ENCODE peak calls at places on chromosomes 12 and 14, in ten cellular contexts. One of them, this sample, is unnamed.

GRCh38 chr14:77654001-77654431 is 37.6 kb upstream of the SPTLC2 start:
- DNase-seq in EL: no peak
- DNase-seq in SK-N-SH: no peak
- DNase-seq in GM13977: no peak
- DNase-seq in fibroblast of lung: no peak
- DNase-seq in NCI-H1417: peak; percentile 96
- DNase-seq in pulmonary artery endothelial cell: no peak
- DNase-seq in mesothelial cell of epicardium: no peak
- DNase-seq in stimulated activated CD4-positive, alpha-beta T cell treated with anti-CD3 and anti-CD28 coated beads, TNF-alpha, amount 100 ng/mL, for 1 hour: no peak
- DNase-seq in kidney tubule cell: no peak
- DNase-seq in this sample: no peak

GRCh38 chr12:71694099-71694820 is 8.4 kb downstream of the TMEM19 start:
- DNase-seq in EL: no peak
- DNase-seq in SK-N-SH: no peak
- DNase-seq in GM13977: peak; percentile 54
- DNase-seq in fibroblast of lung: no peak
- DNase-seq in NCI-H1417: no peak
- DNase-seq in pulmonary artery endothelial cell: no peak
- DNase-seq in mesothelial cell of epicardium: no peak
- DNase-seq in stimulated activated CD4-positive, alpha-beta T cell treated with anti-CD3 and anti-CD28 coated beads, TNF-alpha, amount 100 ng/mL, for 1 hour: no peak
- DNase-seq in kidney tubule cell: no peak
- DNase-seq in this sample: no peak

GRCh38 chr14:99862111-99862510 is 68.9 kb downstream of the EML1 start:
- DNase-seq in EL: peak; percentile 75
- DNase-seq in SK-N-SH: no peak
- DNase-seq in GM13977: no peak
- DNase-seq in fibroblast of lung: no peak
- DNase-seq in NCI-H1417: no peak
- DNase-seq in pulmonary artery endothelial cell: no peak
- DNase-seq in mesothelial cell of epicardium: no peak
- DNase-seq in stimulated activated CD4-positive, alpha-beta T cell treated with anti-CD3 and anti-CD28 coated beads, TNF-alpha, amount 100 ng/mL, for 1 hour: no peak
- DNase-seq in kidney tubule cell: no peak
- DNase-seq in this sample: no peak

GRCh38 chr12:56127888-56128668 is at the start of gene ESYT1:
- DNase-seq in EL: peak; percentile 100
- DNase-seq in SK-N-SH: peak; percentile 94
- DNase-seq in GM13977: peak; percentile 98
- DNase-seq in fibroblast of lung: peak; percentile 100
- DNase-seq in NCI-H1417: peak; percentile 99
- DNase-seq in pulmonary artery endothelial cell: peak; percentile 99
- DNase-seq in mesothelial cell of epicardium: peak; percentile 94
- DNase-seq in stimulated activated CD4-positive, alpha-beta T cell treated with anti-CD3 and anti-CD28 coated beads, TNF-alpha, amount 100 ng/mL, for 1 hour: peak; percentile 81
- DNase-seq in kidney tubule cell: peak; percentile 100
- DNase-seq in this sample: peak; percentile 96

GRCh38 chr14:51394391-51394790 is 154.3 kb downstream of the TMX1 start:
- DNase-seq in EL: peak; percentile 42
- DNase-seq in SK-N-SH: no peak
- DNase-seq in GM13977: no peak
- DNase-seq in fibroblast of lung: peak; percentile 34
- DNase-seq in NCI-H1417: no peak
- DNase-seq in pulmonary artery endothelial cell: no peak
- DNase-seq in mesothelial cell of epicardium: no peak
- DNase-seq in stimulated activated CD4-positive, alpha-beta T cell treated with anti-CD3 and anti-CD28 coated beads, TNF-alpha, amount 100 ng/mL, for 1 hour: no peak
- DNase-seq in kidney tubule cell: no peak
- DNase-seq in this sample: no peak

GRCh38 chr12:45518516-45519235 is 210.8 kb upstream of the ARID2 start:
- DNase-seq in EL: peak; percentile 13
- DNase-seq in SK-N-SH: peak; percentile 56
- DNase-seq in GM13977: no peak
- DNase-seq in fibroblast of lung: no peak
- DNase-seq in NCI-H1417: no peak
- DNase-seq in pulmonary artery endothelial cell: no peak
- DNase-seq in mesothelial cell of epicardium: no peak
- DNase-seq in stimulated activated CD4-positive, alpha-beta T cell treated with anti-CD3 and anti-CD28 coated beads, TNF-alpha, amount 100 ng/mL, for 1 hour: peak; percentile 3
- DNase-seq in kidney tubule cell: peak; percentile 57
- DNase-seq in this sample: no peak

GRCh38 chr12:124170756-124171155 is 124.1 kb upstream of the RFLNA start:
- DNase-seq in EL: peak; percentile 12
- DNase-seq in SK-N-SH: no peak
- DNase-seq in GM13977: no peak
- DNase-seq in fibroblast of lung: no peak
- DNase-seq in NCI-H1417: no peak
- DNase-seq in pulmonary artery endothelial cell: no peak
- DNase-seq in mesothelial cell of epicardium: no peak
- DNase-seq in stimulated activated CD4-positive, alpha-beta T cell treated with anti-CD3 and anti-CD28 coated beads, TNF-alpha, amount 100 ng/mL, for 1 hour: no peak
- DNase-seq in kidney tubule cell: peak; percentile 22
- DNase-seq in this sample: no peak

GRCh38 chr12:104704224-104704623 is 247.5 kb downstream of the CHST11 start:
- DNase-seq in EL: no peak
- DNase-seq in SK-N-SH: no peak
- DNase-seq in GM13977: no peak
- DNase-seq in fibroblast of lung: no peak
- DNase-seq in NCI-H1417: no peak
- DNase-seq in pulmonary artery endothelial cell: no peak
- DNase-seq in mesothelial cell of epicardium: no peak
- DNase-seq in stimulated activated CD4-positive, alpha-beta T cell treated with anti-CD3 and anti-CD28 coated beads, TNF-alpha, amount 100 ng/mL, for 1 hour: no peak
- DNase-seq in kidney tubule cell: no peak
- DNase-seq in this sample: no peak

GRCh38 chr14:89899917-89900680 is 54.4 kb downstream of the EFCAB11 start:
- DNase-seq in EL: peak; percentile 41
- DNase-seq in SK-N-SH: peak; percentile 43
- DNase-seq in GM13977: peak; percentile 36
- DNase-seq in fibroblast of lung: peak; percentile 54
- DNase-seq in NCI-H1417: peak; percentile 12
- DNase-seq in pulmonary artery endothelial cell: no peak
- DNase-seq in mesothelial cell of epicardium: no peak
- DNase-seq in stimulated activated CD4-positive, alpha-beta T cell treated with anti-CD3 and anti-CD28 coated beads, TNF-alpha, amount 100 ng/mL, for 1 hour: no peak
- DNase-seq in kidney tubule cell: peak; percentile 24
- DNase-seq in this sample: no peak

GRCh38 chr12:33581613-33582122 is 142.0 kb upstream of the SYT10 start:
- DNase-seq in EL: no peak
- DNase-seq in SK-N-SH: no peak
- DNase-seq in GM13977: no peak
- DNase-seq in fibroblast of lung: no peak
- DNase-seq in NCI-H1417: no peak
- DNase-seq in pulmonary artery endothelial cell: no peak
- DNase-seq in mesothelial cell of epicardium: no peak
- DNase-seq in stimulated activated CD4-positive, alpha-beta T cell treated with anti-CD3 and anti-CD28 coated beads, TNF-alpha, amount 100 ng/mL, for 1 hour: no peak
- DNase-seq in kidney tubule cell: no peak
- DNase-seq in this sample: no peak

GRCh38 chr14:89445252-89445973 is 28.4 kb upstream of the FOXN3 start:
- DNase-seq in EL: peak; percentile 52
- DNase-seq in SK-N-SH: no peak
- DNase-seq in GM13977: no peak
- DNase-seq in fibroblast of lung: no peak
- DNase-seq in NCI-H1417: no peak
- DNase-seq in pulmonary artery endothelial cell: no peak
- DNase-seq in mesothelial cell of epicardium: no peak
- DNase-seq in stimulated activated CD4-positive, alpha-beta T cell treated with anti-CD3 and anti-CD28 coated beads, TNF-alpha, amount 100 ng/mL, for 1 hour: no peak
- DNase-seq in kidney tubule cell: peak; percentile 16
- DNase-seq in this sample: no peak

GRCh38 chr12:110012137-110012536 is 12.9 kb downstream of the ANKRD13A start:
- DNase-seq in EL: no peak
- DNase-seq in SK-N-SH: no peak
- DNase-seq in GM13977: peak; percentile 41
- DNase-seq in fibroblast of lung: peak; percentile 35
- DNase-seq in NCI-H1417: no peak
- DNase-seq in pulmonary artery endothelial cell: no peak
- DNase-seq in mesothelial cell of epicardium: no peak
- DNase-seq in stimulated activated CD4-positive, alpha-beta T cell treated with anti-CD3 and anti-CD28 coated beads, TNF-alpha, amount 100 ng/mL, for 1 hour: no peak
- DNase-seq in kidney tubule cell: peak; percentile 85
- DNase-seq in this sample: no peak

GRCh38 chr14:91419451-91419850 is 1.8 kb upstream of the CCDC88C start:
- DNase-seq in EL: no peak
- DNase-seq in SK-N-SH: no peak
- DNase-seq in GM13977: no peak
- DNase-seq in fibroblast of lung: no peak
- DNase-seq in NCI-H1417: no peak
- DNase-seq in pulmonary artery endothelial cell: no peak
- DNase-seq in mesothelial cell of epicardium: no peak
- DNase-seq in stimulated activated CD4-positive, alpha-beta T cell treated with anti-CD3 and anti-CD28 coated beads, TNF-alpha, amount 100 ng/mL, for 1 hour: no peak
- DNase-seq in kidney tubule cell: no peak
- DNase-seq in this sample: no peak

GRCh38 chr14:78359581-78359980 is 189.4 kb downstream of the NRXN3 start:
- DNase-seq in EL: no peak
- DNase-seq in SK-N-SH: no peak
- DNase-seq in GM13977: no peak
- DNase-seq in fibroblast of lung: no peak
- DNase-seq in NCI-H1417: no peak
- DNase-seq in pulmonary artery endothelial cell: no peak
- DNase-seq in mesothelial cell of epicardium: no peak
- DNase-seq in stimulated activated CD4-positive, alpha-beta T cell treated with anti-CD3 and anti-CD28 coated beads, TNF-alpha, amount 100 ng/mL, for 1 hour: no peak
- DNase-seq in kidney tubule cell: no peak
- DNase-seq in this sample: no peak

GRCh38 chr12:127519766-127520165 is 747.2 kb upstream of the TMEM132C start:
- DNase-seq in EL: no peak
- DNase-seq in SK-N-SH: no peak
- DNase-seq in GM13977: no peak
- DNase-seq in fibroblast of lung: no peak
- DNase-seq in NCI-H1417: no peak
- DNase-seq in pulmonary artery endothelial cell: no peak
- DNase-seq in mesothelial cell of epicardium: no peak
- DNase-seq in stimulated activated CD4-positive, alpha-beta T cell treated with anti-CD3 and anti-CD28 coated beads, TNF-alpha, amount 100 ng/mL, for 1 hour: no peak
- DNase-seq in kidney tubule cell: no peak
- DNase-seq in this sample: no peak

GRCh38 chr14:24761141-24761540 is 127.2 kb upstream of the GZMB start:
- DNase-seq in EL: no peak
- DNase-seq in SK-N-SH: no peak
- DNase-seq in GM13977: no peak
- DNase-seq in fibroblast of lung: no peak
- DNase-seq in NCI-H1417: no peak
- DNase-seq in pulmonary artery endothelial cell: no peak
- DNase-seq in mesothelial cell of epicardium: no peak
- DNase-seq in stimulated activated CD4-positive, alpha-beta T cell treated with anti-CD3 and anti-CD28 coated beads, TNF-alpha, amount 100 ng/mL, for 1 hour: no peak
- DNase-seq in kidney tubule cell: no peak
- DNase-seq in this sample: no peak

GRCh38 chr14:95696741-95697140 is 10.5 kb downstream of the TCL1B start:
- DNase-seq in EL: no peak
- DNase-seq in SK-N-SH: no peak
- DNase-seq in GM13977: no peak
- DNase-seq in fibroblast of lung: no peak
- DNase-seq in NCI-H1417: no peak
- DNase-seq in pulmonary artery endothelial cell: no peak
- DNase-seq in mesothelial cell of epicardium: peak; percentile 29
- DNase-seq in stimulated activated CD4-positive, alpha-beta T cell treated with anti-CD3 and anti-CD28 coated beads, TNF-alpha, amount 100 ng/mL, for 1 hour: no peak
- DNase-seq in kidney tubule cell: no peak
- DNase-seq in this sample: no peak

This sample was measured in NCI-H1930.